ENCODE peak calls at places on chromosomes 2 and 18, in five cellular contexts. One of them, this sample, is unnamed.

GRCh38 chr18:78769502-78770113 is 210.0 kb upstream of the SALL3 start:
- DNase-seq in H1: no peak
- DNase-seq in K562: no peak
- DNase-seq in GM12878: no peak
- DNase-seq in HepG2: no peak
- DNase-seq in this sample: no peak

GRCh38 chr18:77067315-77068061 is 65.1 kb downstream of the MBP start:
- DNase-seq in H1: no peak
- DNase-seq in K562: no peak
- DNase-seq in GM12878: peak
- DNase-seq in HepG2: peak
- DNase-seq in this sample: no peak

GRCh38 chr2:149472413-149472812 is 115.2 kb downstream of the MMADHC start:
- DNase-seq in H1: no peak
- DNase-seq in K562: no peak
- DNase-seq in GM12878: no peak
- DNase-seq in HepG2: no peak
- DNase-seq in this sample: peak

GRCh38 chr2:34656632-34657031 is 1057.5 kb upstream of the FAM98A start:
- DNase-seq in H1: no peak
- DNase-seq in K562: no peak
- DNase-seq in GM12878: peak
- DNase-seq in HepG2: no peak
- DNase-seq in this sample: no peak

GRCh38 chr2:3427272-3427671 is 47.8 kb downstream of the TRAPPC12 start:
- DNase-seq in H1: no peak
- DNase-seq in K562: no peak
- DNase-seq in GM12878: peak
- DNase-seq in HepG2: no peak
- DNase-seq in this sample: no peak

GRCh38 chr2:77552956-77553355 is 30.8 kb upstream of the LRRTM4 start:
- DNase-seq in H1: no peak
- DNase-seq in K562: no peak
- DNase-seq in GM12878: no peak
- DNase-seq in HepG2: no peak
- DNase-seq in this sample: no peak

GRCh38 chr18:49476664-49477411 is 10.2 kb downstream of the C18orf32 start:
- DNase-seq in H1: no peak
- DNase-seq in K562: peak
- DNase-seq in GM12878: no peak
- DNase-seq in HepG2: no peak
- DNase-seq in this sample: no peak

GRCh38 chr2:128584296-128584900 is 265.7 kb upstream of the HS6ST1 start:
- DNase-seq in H1: no peak
- DNase-seq in K562: no peak
- DNase-seq in GM12878: no peak
- DNase-seq in HepG2: no peak
- DNase-seq in this sample: no peak

DNA sequence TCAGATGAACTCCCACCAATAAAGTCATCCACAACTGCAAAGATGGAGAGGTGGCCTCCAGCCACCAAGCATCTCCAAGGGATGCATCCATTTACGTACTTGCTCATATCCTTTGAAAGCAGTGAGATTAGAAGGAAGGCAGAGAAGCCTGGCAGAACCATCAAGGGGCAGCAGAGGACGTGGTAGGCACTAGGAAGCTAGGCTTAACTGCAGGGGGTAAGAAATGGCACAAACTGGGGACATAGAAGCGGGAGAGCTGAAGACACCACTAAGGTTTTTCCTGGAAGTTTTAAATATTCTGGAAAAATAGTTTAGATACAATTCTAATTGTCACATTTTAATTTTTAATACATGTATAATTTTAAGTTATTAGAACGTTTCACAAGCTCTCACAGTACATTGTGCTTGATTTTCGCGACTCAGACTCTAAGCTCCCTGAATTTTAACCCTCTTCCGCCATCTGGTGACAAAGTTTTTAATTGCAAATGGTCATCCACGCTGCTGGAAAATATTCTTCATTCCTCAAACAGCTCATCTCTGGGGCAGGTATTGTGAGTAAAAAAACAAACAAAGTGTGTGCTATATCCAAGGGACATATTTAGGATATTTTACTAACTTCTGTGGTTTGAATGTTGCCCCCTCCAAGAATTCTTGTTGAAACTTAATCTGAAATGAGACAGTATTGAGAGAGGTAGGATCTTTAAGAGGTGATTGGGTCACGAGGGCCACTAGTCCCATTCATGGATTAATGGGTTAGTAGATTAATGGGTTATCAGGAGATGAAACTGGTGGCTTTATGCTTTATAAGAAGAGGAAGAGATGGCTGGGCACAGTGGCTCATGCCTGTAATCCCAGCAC is 1.6 kb upstream of the PSTPIP2 start:
- DNase-seq in H1: peak
- DNase-seq in K562: peak
- DNase-seq in GM12878: no peak
- DNase-seq in HepG2: peak
- DNase-seq in this sample: peak
- TF ChIP-seq USF2 in H1: no peak
- TF ChIP-seq USF2 in K562: no peak
- TF ChIP-seq USF2 in GM12878: no peak
- TF ChIP-seq USF2 in HepG2: no peak
- TF ChIP-seq USF2 in this sample: no peak

GRCh38 chr2:46351388-46352141 is 54.4 kb downstream of the EPAS1 start:
- DNase-seq in H1: no peak
- DNase-seq in K562: no peak
- DNase-seq in GM12878: no peak
- DNase-seq in HepG2: no peak
- DNase-seq in this sample: no peak
- H2AFZ ChIP-seq in H1: peak
- H2AFZ ChIP-seq in K562: no peak
- H2AFZ ChIP-seq in GM12878: peak
- H2AFZ ChIP-seq in HepG2: no peak
- H2AFZ ChIP-seq in this sample: no peak

GRCh38 chr2:191018663-191019119 is 4.7 kb upstream of the STAT1 start:
- DNase-seq in H1: no peak
- DNase-seq in K562: no peak
- DNase-seq in GM12878: no peak
- DNase-seq in HepG2: no peak
- DNase-seq in this sample: no peak

GRCh38 chr2:191023235-191023679 is 9.3 kb upstream of the STAT1 start:
- DNase-seq in H1: no peak
- DNase-seq in K562: peak
- DNase-seq in GM12878: no peak
- DNase-seq in HepG2: no peak
- DNase-seq in this sample: no peak

GRCh38 chr2:191018048-191018447 is 4.1 kb upstream of the STAT1 start:
- DNase-seq in H1: no peak
- DNase-seq in K562: no peak
- DNase-seq in GM12878: no peak
- DNase-seq in HepG2: no peak
- DNase-seq in this sample: no peak

GRCh38 chr2:191020221-191020741 is 6.3 kb upstream of the STAT1 start:
- DNase-seq in H1: peak
- DNase-seq in K562: peak
- DNase-seq in GM12878: peak
- DNase-seq in HepG2: peak
- DNase-seq in this sample: peak

DNA sequence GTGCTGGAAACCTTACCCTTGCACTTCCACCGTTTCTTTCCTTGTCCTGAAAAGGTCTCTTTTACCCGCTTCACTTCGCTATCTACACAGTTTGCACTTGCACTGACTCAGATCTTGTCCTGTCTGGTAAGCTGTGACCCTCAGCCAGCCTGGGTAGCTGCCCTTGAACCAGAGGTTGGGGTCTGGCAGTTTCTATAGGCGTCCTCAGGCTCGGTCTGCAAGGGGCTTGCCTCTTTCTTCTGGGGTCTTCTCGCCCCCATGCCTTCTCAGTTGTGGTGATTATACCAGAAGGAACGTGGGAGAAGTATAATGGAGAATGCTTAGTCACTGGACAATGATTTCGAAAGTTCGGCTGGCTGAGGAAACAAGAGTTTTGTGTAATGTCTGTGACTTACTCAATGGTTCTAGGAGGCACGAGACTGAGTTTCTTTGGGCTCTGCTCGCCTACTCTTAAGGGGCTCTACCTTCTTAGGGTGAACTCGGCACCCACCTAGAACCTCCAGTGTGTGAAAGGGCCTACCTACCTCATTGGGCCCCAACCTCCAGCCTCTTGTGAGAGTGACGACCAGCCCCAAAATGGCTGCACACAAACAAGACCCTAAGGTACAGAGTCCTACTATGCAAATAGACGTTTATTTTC is 6.9 kb upstream of the STAT1 start:
- DNase-seq in H1: no peak
- DNase-seq in K562: peak
- DNase-seq in GM12878: no peak
- DNase-seq in HepG2: peak
- DNase-seq in this sample: no peak
- TF ChIP-seq TAF1 in H1: no peak
- TF ChIP-seq TAF1 in K562: no peak
- TF ChIP-seq TAF1 in GM12878: no peak
- TF ChIP-seq TAF1 in HepG2: peak
- TF ChIP-seq TAF1 in this sample: no peak

GRCh38 chr2:183117226-183117625 is 7.0 kb upstream of the NUP35 start:
- DNase-seq in H1: no peak
- DNase-seq in K562: peak
- DNase-seq in GM12878: no peak
- DNase-seq in HepG2: peak
- DNase-seq in this sample: no peak

GRCh38 chr2:183113630-183114029 is 10.6 kb upstream of the NUP35 start:
- DNase-seq in H1: no peak
- DNase-seq in K562: peak
- DNase-seq in GM12878: no peak
- DNase-seq in HepG2: no peak
- DNase-seq in this sample: no peak

GRCh38 chr2:183112575-183112974 is 11.7 kb upstream of the NUP35 start:
- DNase-seq in H1: no peak
- DNase-seq in K562: peak
- DNase-seq in GM12878: no peak
- DNase-seq in HepG2: no peak
- DNase-seq in this sample: no peak
- TF ChIP-seq USF2 in H1: no peak
- TF ChIP-seq USF2 in K562: no peak
- TF ChIP-seq USF2 in GM12878: no peak
- TF ChIP-seq USF2 in HepG2: no peak
- TF ChIP-seq USF2 in this sample: no peak

GRCh38 chr18:47752796-47753645 is 177.4 kb downstream of the SMAD2 start:
- DNase-seq in H1: peak
- DNase-seq in K562: no peak
- DNase-seq in GM12878: no peak
- DNase-seq in HepG2: no peak
- DNase-seq in this sample: no peak

GRCh38 chr18:47754311-47755101 is 176.0 kb downstream of the SMAD2 start:
- DNase-seq in H1: peak
- DNase-seq in K562: peak
- DNase-seq in GM12878: no peak
- DNase-seq in HepG2: peak
- DNase-seq in this sample: peak

GRCh38 chr18:47755102-47755456 is 175.4 kb downstream of the SMAD2 start:
- DNase-seq in H1: peak
- DNase-seq in K562: no peak
- DNase-seq in GM12878: no peak
- DNase-seq in HepG2: no peak
- DNase-seq in this sample: no peak

GRCh38 chr18:47758000-47758399 is 172.5 kb downstream of the SMAD2 start:
- DNase-seq in H1: no peak
- DNase-seq in K562: no peak
- DNase-seq in GM12878: no peak
- DNase-seq in HepG2: no peak
- DNase-seq in this sample: no peak

DNA sequence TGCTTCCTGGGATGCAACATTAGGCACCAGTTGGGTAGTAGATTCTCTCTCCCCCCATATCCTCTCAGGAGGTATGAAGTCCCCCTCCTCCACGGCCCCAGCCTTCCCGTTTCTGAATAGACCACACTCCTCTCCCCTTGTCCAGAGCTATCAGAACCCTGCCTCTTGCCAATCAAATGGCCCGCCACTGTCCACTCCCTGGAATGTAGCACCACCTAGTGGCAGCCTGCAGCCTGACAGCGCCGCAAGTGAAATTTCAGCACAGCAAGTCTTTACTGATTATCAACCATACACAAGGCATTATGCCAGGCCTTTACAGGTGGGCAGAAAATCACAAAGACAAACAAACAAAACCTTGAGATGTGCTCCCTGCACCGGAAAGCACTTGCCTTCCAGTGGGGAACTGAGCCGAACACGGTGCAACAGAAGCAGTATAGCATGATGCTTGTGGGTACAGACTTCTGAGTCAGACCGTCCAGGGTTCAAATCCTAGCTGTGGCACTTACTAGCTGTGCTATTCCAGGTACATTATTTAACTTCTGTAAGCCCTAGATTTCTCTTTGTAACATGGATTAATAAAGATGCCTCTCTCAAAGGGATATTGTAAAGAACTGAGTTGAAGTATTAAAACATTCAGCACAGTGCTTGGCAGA is 174.0 kb downstream of the SMAD2 start:
- DNase-seq in H1: peak
- DNase-seq in K562: peak
- DNase-seq in GM12878: no peak
- DNase-seq in HepG2: peak
- DNase-seq in this sample: peak
- H2AFZ ChIP-seq in H1: peak
- H2AFZ ChIP-seq in K562: no peak
- H2AFZ ChIP-seq in GM12878: no peak
- H2AFZ ChIP-seq in HepG2: no peak
- H2AFZ ChIP-seq in this sample: no peak

GRCh38 chr2:106867231-106867943 is 18.6 kb downstream of the ST6GAL2 start:
- DNase-seq in H1: no peak
- DNase-seq in K562: no peak
- DNase-seq in GM12878: no peak
- DNase-seq in HepG2: no peak
- DNase-seq in this sample: no peak

GRCh38 chr2:106866636-106867035 is 19.3 kb downstream of the ST6GAL2 start:
- DNase-seq in H1: no peak
- DNase-seq in K562: no peak
- DNase-seq in GM12878: no peak
- DNase-seq in HepG2: no peak
- DNase-seq in this sample: no peak

GRCh38 chr2:106864051-106864450 is 21.9 kb downstream of the ST6GAL2 start:
- DNase-seq in H1: peak
- DNase-seq in K562: no peak
- DNase-seq in GM12878: no peak
- DNase-seq in HepG2: no peak
- DNase-seq in this sample: no peak

GRCh38 chr2:106869512-106870276 is 16.3 kb downstream of the ST6GAL2 start:
- DNase-seq in H1: peak
- DNase-seq in K562: no peak
- DNase-seq in GM12878: no peak
- DNase-seq in HepG2: no peak
- DNase-seq in this sample: no peak

GRCh38 chr2:106868199-106868598 is 17.8 kb downstream of the ST6GAL2 start:
- DNase-seq in H1: no peak
- DNase-seq in K562: peak
- DNase-seq in GM12878: no peak
- DNase-seq in HepG2: peak
- DNase-seq in this sample: no peak
- TF ChIP-seq TAF1 in H1: no peak
- TF ChIP-seq TAF1 in K562: no peak
- TF ChIP-seq TAF1 in GM12878: no peak
- TF ChIP-seq TAF1 in HepG2: no peak
- TF ChIP-seq TAF1 in this sample: no peak

GRCh38 chr2:158266106-158266505 is 164.4 kb downstream of the UPP2 start:
- DNase-seq in H1: no peak
- DNase-seq in K562: no peak
- DNase-seq in GM12878: no peak
- DNase-seq in HepG2: no peak
- DNase-seq in this sample: no peak
- TF ChIP-seq USF2 in H1: no peak
- TF ChIP-seq USF2 in K562: no peak
- TF ChIP-seq USF2 in GM12878: no peak
- TF ChIP-seq USF2 in HepG2: no peak
- TF ChIP-seq USF2 in this sample: no peak

GRCh38 chr2:52467189-52467588 is 1300.4 kb upstream of the CHAC2 start:
- DNase-seq in H1: no peak
- DNase-seq in K562: no peak
- DNase-seq in GM12878: no peak
- DNase-seq in HepG2: no peak
- DNase-seq in this sample: no peak
- H2AFZ ChIP-seq in H1: no peak
- H2AFZ ChIP-seq in K562: no peak
- H2AFZ ChIP-seq in GM12878: no peak
- H2AFZ ChIP-seq in HepG2: no peak
- H2AFZ ChIP-seq in this sample: no peak

This sample was measured in SK-N-SH.